ENCODE peak calls at places on chromosomes 4 and X, in seven cellular contexts. E is activated CD4-positive, alpha-beta T cell treated with anti-CD3 and anti-CD28 coated beads for 24 hours; Q is ELF-1; H is AML-193; C is sciatic nerve; J is mesenchymal stem cell; I is T follicular helper cell. Z is an unnamed sample.

GRCh38 chrX:17160971-17161370 is 214.0 kb upstream of the NHS start:
- DNase-seq in E (no peak), Q (no peak), H (no peak), C (no peak), J (no peak), I (no peak), Z (no peak)

GRCh38 chr4:147733614-147734344 is 1.9 kb downstream of the ARHGAP10 start:
- DNase-seq in E (no peak), Q (peak; percentile 50), H (no peak), C (no peak), J (peak; percentile 59), I (no peak), Z (peak; percentile 38)

GRCh38 chrX:39519566-39520301 is 578.0 kb downstream of the BCOR start:
- DNase-seq in E (no peak), Q (no peak), H (no peak), C (no peak), J (no peak), I (no peak), Z (no peak)

GRCh38 chr4:148778980-148779675 is 336.9 kb upstream of the NR3C2 start:
- DNase-seq in E (no peak), Q (no peak), H (no peak), C (no peak), J (no peak), I (no peak), Z (no peak)

GRCh38 chr4:26083987-26084386 is 170.0 kb downstream of the SMIM20 start:
- DNase-seq in E (no peak), Q (no peak), H (no peak), C (no peak), J (peak; percentile 78), I (no peak), Z (peak; percentile 46)

GRCh38 chr4:24840826-24841587 is 45.6 kb downstream of the SOD3 start:
- DNase-seq in E (no peak), Q (no peak), H (no peak), C (no peak), J (no peak), I (no peak), Z (no peak)

GRCh38 chr4:8582016-8582415 is 1.8 kb downstream of the GPR78 start:
- DNase-seq in E (no peak), Q (no peak), H (no peak), C (no peak), J (no peak), I (no peak), Z (no peak)

GRCh38 chr4:53852343-53852742 is 212.1 kb downstream of the CHIC2 start:
- DNase-seq in E (no peak), Q (no peak), H (no peak), C (no peak), J (peak; percentile 59), I (no peak), Z (no peak)

GRCh38 chr4:4849524-4850193 is 9.8 kb upstream of the MSX1 start:
- DNase-seq in E (no peak), Q (no peak), H (no peak), C (peak; percentile 26), J (no peak), I (no peak), Z (no peak)

GRCh38 chr4:10115271-10115656 is 1.3 kb downstream of the WDR1 start:
- DNase-seq in E (no peak), Q (no peak), H (peak; percentile 12), C (no peak), J (peak; percentile 65), I (no peak), Z (no peak)

GRCh38 chr4:24642941-24643628 is 58.7 kb upstream of the DHX15 start:
- DNase-seq in E (no peak), Q (no peak), H (no peak), C (no peak), J (peak; percentile 25), I (no peak), Z (no peak)

GRCh38 chrX:49039598-49040375 is 3.4 kb downstream of the TFE3 start:
- DNase-seq in E (peak; percentile 18), Q (peak; percentile 100), H (peak; percentile 74), C (peak; percentile 84), J (peak; percentile 97), I (peak; percentile 18), Z (no peak)

GRCh38 chrX:95071621-95072020 is 1397.6 kb downstream of the FAM133A start:
- DNase-seq in E (no peak), Q (peak; percentile 91), H (no peak), C (no peak), J (no peak), I (no peak), Z (no peak)

GRCh38 chrX:152637649-152638442 is at the start of gene GABRQ:
- DNase-seq in E (peak; percentile 1), Q (peak; percentile 97), H (no peak), C (peak; percentile 66), J (no peak), I (no peak), Z (no peak)

GRCh38 chrX:154436597-154437397 is at the start of gene GDI1:
- DNase-seq in E (peak; percentile 40), Q (peak; percentile 76), H (no peak), C (no peak), J (peak; percentile 62), I (peak; percentile 49), Z (peak; percentile 94)

GRCh38 chrX:132023896-132024386 is 839 bp downstream of the STK26 start:
- DNase-seq in E (peak; percentile 40), Q (no peak), H (no peak), C (no peak), J (peak; percentile 37), I (no peak), Z (peak; percentile 82)

GRCh38 chr4:146121757-146122156 is 53.8 kb upstream of the LSM6 start:
- DNase-seq in E (no peak), Q (no peak), H (no peak), C (no peak), J (no peak), I (no peak), Z (no peak)

GRCh38 chr4:118969359-118969758 is 80.7 kb downstream of the SYNPO2 start:
- DNase-seq in E (no peak), Q (peak; percentile 10), H (peak; percentile 43), C (peak; percentile 72), J (peak; percentile 70), I (no peak), Z (no peak)

GRCh38 chrX:53125506-53125905 is 31.6 kb downstream of the KANTR start:
- DNase-seq in E (no peak), Q (no peak), H (no peak), C (no peak), J (no peak), I (no peak), Z (no peak)

GRCh38 chr4:54998991-54999390 is 126.4 kb downstream of the KDR start:
- DNase-seq in E (no peak), Q (peak; percentile 19), H (no peak), C (no peak), J (peak; percentile 36), I (no peak), Z (no peak)

GRCh38 chrX:38654302-38654701 is 93.0 kb downstream of the TSPAN7 start:
- DNase-seq in E (no peak), Q (peak; percentile 14), H (no peak), C (no peak), J (peak; percentile 23), I (no peak), Z (no peak)

GRCh38 chr4:127586922-127587571 is 45.7 kb upstream of the INTU start:
- DNase-seq in E (no peak), Q (peak; percentile 71), H (no peak), C (no peak), J (peak; percentile 49), I (no peak), Z (no peak)

GRCh38 chrX:41877167-41877566 is 46.2 kb downstream of the CASK start:
- DNase-seq in E (no peak), Q (no peak), H (no peak), C (no peak), J (no peak), I (no peak), Z (no peak)

GRCh38 chr4:102263024-102263787 is 82.1 kb downstream of the SLC39A8 start:
- DNase-seq in E (no peak), Q (no peak), H (peak; percentile 56), C (no peak), J (peak; percentile 65), I (no peak), Z (no peak)

GRCh38 chr4:15002659-15003440 is 569 bp downstream of the CPEB2 start:
- DNase-seq in E (peak; percentile 52), Q (peak; percentile 85), H (peak; percentile 53), C (peak; percentile 83), J (peak; percentile 85), I (peak; percentile 73), Z (peak; percentile 95)

GRCh38 chrX:84248226-84248625 is 60.2 kb upstream of the RPS6KA6 start:
- DNase-seq in E (no peak), Q (no peak), H (no peak), C (no peak), J (peak; percentile 69), I (no peak), Z (no peak)

GRCh38 chr4:152115121-152115520 is 354.3 kb upstream of the GATB start:
- DNase-seq in E (no peak), Q (no peak), H (no peak), C (no peak), J (no peak), I (no peak), Z (no peak)

GRCh38 chrX:11755724-11756123 is 2.3 kb upstream of the MSL3 start:
- DNase-seq in E (no peak), Q (no peak), H (no peak), C (no peak), J (no peak), I (no peak), Z (no peak)

GRCh38 chr4:128287159-128287870 is at the start of gene PGRMC2:
- DNase-seq in E (peak; percentile 4), Q (peak; percentile 63), H (no peak), C (no peak), J (peak; percentile 51), I (no peak), Z (no peak)

Z was measured in upper lobe of left lung.